ENCODE peak calls at places on chromosomes 6 and 20, in nine cellular contexts. F, D, Q, V, X, M, O, Z and K are unnamed samples.

GRCh38 chr20:41058007-41058673 is 29.5 kb downstream of the TOP1 start:
- DNase-seq in M (peak), F (no peak), O (peak), Q (peak), Z (no peak), D (no peak), X (peak), V (peak), K (peak)

GRCh38 chr6:31354788-31355539 is 2.0 kb downstream of the HLA-B start:
- DNase-seq in D (no peak), X (no peak), Q (no peak), F (no peak), V (no peak), O (no peak), Z (no peak), M (no peak), K (no peak)

GRCh38 chr6:121694389-121695185 is 259.1 kb downstream of the GJA1 start:
- DNase-seq in X (no peak), Z (no peak), V (peak), Q (no peak), D (no peak), F (no peak), M (peak), O (peak), K (no peak)

GRCh38 chr20:13058666-13059389 is 50.1 kb downstream of the SPTLC3 start:
- DNase-seq in D (no peak), F (no peak), Z (no peak), O (no peak), V (no peak), X (no peak), Q (no peak), M (no peak), K (no peak)

GRCh38 chr6:134345780-134346179 is 27.9 kb upstream of the SGK1 start:
- DNase-seq in O (peak), D (no peak), V (no peak), Z (no peak), Q (no peak), F (no peak), X (no peak), M (no peak), K (no peak)

GRCh38 chr6:148593130-148593812 is 153.6 kb upstream of the UST start:
- DNase-seq in F (no peak), Q (no peak), D (peak), X (no peak), M (peak), O (peak), V (peak), Z (no peak), K (no peak)

GRCh38 chr6:143299253-143300166 is 151.0 kb downstream of the ADAT2 start:
- DNase-seq in V (no peak), D (no peak), X (no peak), F (no peak), O (no peak), Z (peak), M (no peak), Q (no peak), K (no peak)

GRCh38 chr6:18585032-18585573 is 198.0 kb downstream of the RNF144B start:
- DNase-seq in X (peak), V (peak), D (peak), O (peak), Q (peak), F (no peak), Z (no peak), M (peak), K (peak)

GRCh38 chr6:37182736-37183590 is 13.0 kb downstream of the PIM1 start:
- DNase-seq in Q (no peak), O (peak), X (peak), D (no peak), V (no peak), M (no peak), Z (peak), F (peak), K (no peak)

GRCh38 chr20:40110241-40110910 is 578.7 kb downstream of the MAFB start:
- DNase-seq in D (no peak), V (no peak), M (no peak), Q (no peak), F (no peak), X (no peak), Z (no peak), O (no peak), K (no peak)

GRCh38 chr6:26029570-26029856 is 57.7 kb upstream of the HFE start:
- DNase-seq in F (no peak), Q (no peak), V (no peak), X (no peak), Z (no peak), M (no peak), O (no peak), D (no peak), K (no peak)

GRCh38 chr6:64580346-64580745 is 944.7 kb downstream of the PHF3 start:
- DNase-seq in Q (no peak), O (peak), F (no peak), Z (no peak), X (no peak), D (peak), V (peak), M (no peak), K (no peak)

GRCh38 chr6:162770136-162770535 is 42.4 kb downstream of the PACRG start:
- DNase-seq in X (no peak), M (no peak), Z (no peak), Q (no peak), F (no peak), O (no peak), D (no peak), V (no peak), K (no peak)

GRCh38 chr6:133899556-133899955 is 10.6 kb downstream of the TCF21 start:
- DNase-seq in F (no peak), O (peak), Q (no peak), V (no peak), D (no peak), Z (no peak), M (no peak), X (no peak), K (no peak)

GRCh38 chr6:158663465-158664167 is 13.8 kb downstream of the SYTL3 start:
- DNase-seq in X (no peak), M (no peak), V (no peak), Q (no peak), F (no peak), O (no peak), Z (no peak), D (no peak), K (no peak)

GRCh38 chr20:8187740-8188139 is 55.7 kb downstream of the PLCB1 start:
- DNase-seq in O (peak), Z (no peak), F (no peak), M (peak), Q (no peak), V (peak), X (no peak), D (no peak), K (no peak)

GRCh38 chr6:84508334-84508733 is 256.1 kb downstream of the TBX18 start:
- DNase-seq in D (no peak), Z (no peak), V (no peak), X (no peak), F (no peak), Q (no peak), O (no peak), M (peak), K (no peak)

GRCh38 chr6:115947964-115948541 is 112.6 kb downstream of the FRK start:
- DNase-seq in O (no peak), D (no peak), M (no peak), Q (no peak), V (no peak), Z (no peak), X (no peak), F (no peak), K (no peak)

GRCh38 chr6:100126682-100127484 is 132.9 kb upstream of the MCHR2 start:
- DNase-seq in O (peak), M (no peak), Q (no peak), D (no peak), X (no peak), Z (no peak), V (no peak), F (no peak), K (no peak)

GRCh38 chr6:168154263-168154917 is 75.4 kb upstream of the FRMD1 start:
- DNase-seq in Q (no peak), O (no peak), X (no peak), D (no peak), F (no peak), M (no peak), Z (no peak), V (no peak), K (no peak)

GRCh38 chr6:17741507-17741906 is 34.8 kb upstream of the NUP153 start:
- DNase-seq in V (no peak), F (no peak), X (no peak), Z (no peak), O (no peak), M (no peak), D (no peak), Q (no peak), K (no peak)

GRCh38 chr6:151044465-151045441 is 179.3 kb downstream of the MTHFD1L start:
- DNase-seq in Q (peak), M (peak), D (peak), V (peak), X (peak), Z (no peak), F (no peak), O (peak), K (peak)

GRCh38 chr20:11716239-11716944 is 201.3 kb upstream of the BTBD3 start:
- DNase-seq in Q (peak), O (peak), X (no peak), Z (no peak), V (peak), M (peak), D (peak), F (no peak), K (peak)

GRCh38 chr6:148332088-148332487 is 10.6 kb upstream of the SASH1 start:
- DNase-seq in M (no peak), D (no peak), Q (no peak), V (no peak), Z (no peak), F (no peak), O (peak), X (no peak), K (no peak)